ENCODE peak calls at places on chromosomes 2 and 18, in five cellular contexts. T, V, K, H and U are unnamed samples.
A peak's percentile ranks its signal among the peaks of the same experiment; 100 is the strongest.

GRCh38 chr2:73376681-73377080 is 9.0 kb upstream of the ALMS1 start:
- DNase-seq in V (no peak), H (no peak), K (no peak), T (no peak), U (no peak)

GRCh38 chr2:59888706-59889105 is 664.7 kb downstream of the BCL11A start:
- DNase-seq in V (no peak), H (no peak), T (no peak), K (no peak), U (no peak)

GRCh38 chr2:96970910-96971309 is 15.5 kb downstream of the FAM178B start:
- DNase-seq in T (no peak), K (no peak), V (no peak), H (no peak), U (no peak)

GRCh38 chr18:51030537-51031258 is 685 bp downstream of the SMAD4 start:
- DNase-seq in K (peak; percentile 60), H (peak; percentile 78), V (no peak), T (peak; percentile 67), U (peak; percentile 69)

GRCh38 chr2:53051157-53051556 is 716.4 kb upstream of the CHAC2 start:
- DNase-seq in K (no peak), T (no peak), H (no peak), V (no peak), U (no peak)

GRCh38 chr18:21433436-21433835 is 167.1 kb downstream of the ESCO1 start:
- DNase-seq in V (no peak), T (no peak), H (no peak), K (no peak), U (no peak)

GRCh38 chr2:142290931-142291330 is 160.1 kb upstream of the LRP1B start:
- DNase-seq in T (no peak), H (no peak), V (peak; percentile 6), K (no peak), U (no peak)

GRCh38 chr2:96665083-96665569 is 22.6 kb downstream of the FER1L5 start:
- DNase-seq in V (peak; percentile 96), T (no peak), H (peak; percentile 42), K (no peak), U (no peak)

GRCh38 chr2:85992611-85993010 is 103.8 kb upstream of the ST3GAL5 start:
- DNase-seq in T (no peak), V (no peak), K (no peak), H (no peak), U (no peak)

GRCh38 chr2:42931818-42932195 is 139.4 kb upstream of the HAAO start:
- DNase-seq in V (no peak), H (no peak), T (no peak), K (no peak), U (no peak)

GRCh38 chr2:74146929-74147728 is 583 bp downstream of the BOLA3 start:
- DNase-seq in K (peak; percentile 24), V (no peak), T (no peak), H (no peak), U (peak; percentile 55)

GRCh38 chr18:62596145-62597005 is 73.5 kb downstream of the ZCCHC2 start:
- DNase-seq in V (no peak), K (no peak), T (no peak), H (no peak), U (no peak)

GRCh38 chr2:234818937-234819336 is 132.9 kb upstream of the SH3BP4 start:
- DNase-seq in T (no peak), H (no peak), K (no peak), V (no peak), U (no peak)

GRCh38 chr2:237702439-237703397 is 75.3 kb downstream of the LRRFIP1 start:
- DNase-seq in K (peak; percentile 64), T (no peak), V (no peak), H (peak; percentile 61), U (peak; percentile 19)

GRCh38 chr2:34153484-34153883 is 554.4 kb upstream of the FAM98A start:
- DNase-seq in V (no peak), K (no peak), H (no peak), T (no peak), U (no peak)

GRCh38 chr2:83017366-83018090 is 1441.6 kb downstream of the SUCLG1 start:
- DNase-seq in T (no peak), V (no peak), K (no peak), H (no peak), U (no peak)

GRCh38 chr2:157839822-157840221 is 36.3 kb downstream of the ACVR1 start:
- DNase-seq in T (no peak), V (no peak), K (no peak), H (no peak), U (no peak)

GRCh38 chr2:231563378-231563961 is 29.2 kb upstream of the TEX44 start:
- DNase-seq in T (peak; percentile 91), K (no peak), V (peak; percentile 60), H (peak; percentile 58), U (no peak)

GRCh38 chr2:237519506-237520245 is 32.6 kb downstream of the MLPH start:
- DNase-seq in H (no peak), K (no peak), T (no peak), V (no peak), U (no peak)

GRCh38 chr2:45009303-45009927 is at the start of gene SIX2:
- DNase-seq in V (peak; percentile 91), H (peak; percentile 47), K (no peak), T (peak; percentile 14), U (no peak)

GRCh38 chr2:164126960-164127359 is 391.2 kb upstream of the FIGN start:
- DNase-seq in K (no peak), V (no peak), T (peak; percentile 14), H (no peak), U (no peak)

GRCh38 chr2:14642499-14642898 is 10.0 kb downstream of the LRATD1 start:
- DNase-seq in H (no peak), T (no peak), K (no peak), V (no peak), U (no peak)

GRCh38 chr2:182066439-182067061 is 80.9 kb downstream of the PPP1R1C start:
- DNase-seq in K (no peak), T (no peak), H (no peak), V (peak; percentile 71), U (no peak)

GRCh38 chr2:205808493-205809121 is 126.3 kb downstream of the NRP2 start:
- DNase-seq in K (no peak), H (no peak), T (no peak), V (no peak), U (no peak)

GRCh38 chr2:55175254-55176093 is 56.6 kb downstream of the CLHC1 start:
- DNase-seq in T (no peak), H (no peak), K (peak; percentile 63), V (peak; percentile 74), U (peak; percentile 64)

GRCh38 chr2:131154071-131154531 is 49.0 kb downstream of the PLEKHB2 start:
- DNase-seq in H (no peak), T (peak; percentile 81), K (peak; percentile 40), V (peak; percentile 22), U (peak; percentile 75)

GRCh38 chr2:219406861-219407230 is 11.3 kb upstream of the DES start:
- DNase-seq in K (no peak), T (no peak), H (no peak), V (peak; percentile 81), U (no peak)

GRCh38 chr2:887639-888038 is 63.0 kb upstream of the SNTG2 start:
- DNase-seq in V (no peak), H (no peak), K (no peak), T (no peak), U (no peak)

GRCh38 chr18:46719388-46719787 is 37.5 kb downstream of the ST8SIA5 start:
- DNase-seq in T (no peak), H (no peak), V (no peak), K (no peak), U (no peak)

GRCh38 chr2:130342020-130342532 is 621 bp upstream of the IMP4 start:
- DNase-seq in V (peak; percentile 90), K (peak; percentile 88), T (peak; percentile 97), H (peak; percentile 82), U (peak; percentile 94)

GRCh38 chr2:8639122-8639635 is 42.7 kb upstream of the ID2 start:
- DNase-seq in K (no peak), V (no peak), H (no peak), T (no peak), U (no peak)

GRCh38 chr2:127052068-127052770 is 54.7 kb downstream of the BIN1 start:
- DNase-seq in H (peak; percentile 13), V (no peak), T (peak; percentile 69), K (no peak), U (no peak)

GRCh38 chr2:85255813-85256581 is 71.8 kb downstream of the TGOLN2 start:
- DNase-seq in H (peak; percentile 64), K (no peak), T (no peak), V (peak; percentile 52), U (no peak)

GRCh38 chr2:231554748-231555545 is 24.7 kb upstream of the NMUR1 start:
- DNase-seq in K (no peak), T (no peak), H (peak; percentile 83), V (no peak), U (no peak)

GRCh38 chr2:226435146-226435545 is 364.5 kb downstream of the IRS1 start:
- DNase-seq in H (no peak), V (no peak), T (no peak), K (no peak), U (no peak)

GRCh38 chr2:238864207-238865014 is 16.5 kb downstream of the TWIST2 start:
- DNase-seq in H (peak; percentile 94), K (no peak), T (no peak), V (peak; percentile 97), U (no peak)

GRCh38 chr2:43358688-43359201 is 132.3 kb upstream of the ZFP36L2 start:
- DNase-seq in H (no peak), K (no peak), T (no peak), V (no peak), U (no peak)